ENCODE peak calls at places on chromosome 1, in six cellular contexts. O is iPS-NIHi11, H is AG20443, G is MG63, T is HS-5, J is epithelial cell of proximal tubule. C is an unnamed sample.

GRCh38 chr1:102628008-102628736 is 480.1 kb downstream of the COL11A1 start:
- DNase-seq in G (no peak), T (no peak), J (no peak), H (no peak), O (no peak), C (no peak)

GRCh38 chr1:23953020-23953419 is 6.6 kb upstream of the PNRC2 start:
- DNase-seq in G (no peak), J (no peak), T (no peak), H (no peak), O (no peak), C (no peak)

GRCh38 chr1:182670032-182670431 is 14.4 kb downstream of the RGS8 start:
- DNase-seq in O (no peak), T (no peak), J (no peak), G (no peak), H (no peak), C (no peak)

GRCh38 chr1:234611799-234612351 is 1.9 kb upstream of the IRF2BP2 start:
- DNase-seq in O (no peak), T (no peak), J (no peak), G (peak), H (no peak), C (peak)

GRCh38 chr1:47758341-47759237 is 238.6 kb downstream of the TRABD2B start:
- DNase-seq in O (no peak), G (peak), T (no peak), J (no peak), H (no peak), C (peak)

GRCh38 chr1:175221548-175222175 is 29.1 kb upstream of the KIAA0040 start:
- DNase-seq in T (no peak), J (peak), O (peak), G (no peak), H (no peak), C (peak)

GRCh38 chr1:207997486-207998268 is 86.8 kb upstream of the CD34 start:
- DNase-seq in O (peak), G (peak), H (peak), T (peak), J (peak), C (peak)

GRCh38 chr1:230286890-230287269 is 139.3 kb downstream of the PGBD5 start:
- DNase-seq in T (no peak), H (no peak), J (no peak), O (no peak), G (no peak), C (no peak)

GRCh38 chr1:55572878-55573734 is 357.9 kb upstream of the USP24 start:
- DNase-seq in O (no peak), G (peak), J (peak), T (peak), H (peak), C (no peak)

GRCh38 chr1:193674292-193674944 is 488.0 kb upstream of the B3GALT2 start:
- DNase-seq in H (no peak), O (no peak), G (no peak), T (no peak), J (no peak), C (no peak)

GRCh38 chr1:27885620-27886352 is 13.4 kb downstream of the THEMIS2 start:
- DNase-seq in O (no peak), H (no peak), G (no peak), J (no peak), T (no peak), C (no peak)

GRCh38 chr1:200665851-200666250 is 3.9 kb downstream of the DDX59 start:
- DNase-seq in J (no peak), T (no peak), O (peak), H (no peak), G (no peak), C (no peak)

C was measured in islet precursor cell.